ENCODE peak calls at places on chromosomes 1 and 21, in eight cellular contexts. H is effector memory CD8-positive, alpha-beta T cell; J is mucosa of descending colon; Y is GM04504; P is Right ventricle myocardium superior; D is hippocampal formation; A is T-helper 2 cell; L is foreskin fibroblast. T is an unnamed sample.

GRCh38 chr1:57319165-57319564 is 104.7 kb downstream of the DAB1 start:
- DNase-seq in L (peak), A (no peak), P (no peak), H (no peak), D (no peak), J (no peak), Y (peak), T (no peak)

GRCh38 chr1:74629283-74629682 is 44.3 kb downstream of the ERICH3 start:
- DNase-seq in H (no peak), Y (no peak), P (no peak), L (no peak), A (no peak), J (no peak), D (no peak), T (no peak)

GRCh38 chr1:8464987-8465386 is 147.1 kb downstream of the SLC45A1 start:
- DNase-seq in J (no peak), A (no peak), L (peak), P (no peak), Y (no peak), D (no peak), H (no peak), T (no peak)

GRCh38 chr1:20586939-20587638 is 1.8 kb upstream of the CDA start:
- DNase-seq in H (no peak), L (peak), P (no peak), D (no peak), A (no peak), Y (no peak), J (no peak), T (no peak)

GRCh38 chr1:40305451-40305850 is 11.6 kb downstream of the COL9A2 start:
- DNase-seq in Y (no peak), A (no peak), P (no peak), H (no peak), D (no peak), L (no peak), J (no peak), T (no peak)

GRCh38 chr21:32381571-32381970 is 11.2 kb downstream of the URB1 start:
- DNase-seq in H (no peak), L (no peak), A (no peak), D (no peak), J (no peak), Y (no peak), P (no peak), T (no peak)

GRCh38 chr1:226717256-226717909 is 21.7 kb downstream of the ITPKB start:
- DNase-seq in H (no peak), L (no peak), A (no peak), J (no peak), P (peak), Y (no peak), D (no peak), T (peak)

GRCh38 chr1:203282720-203283542 is 22.4 kb upstream of the BTG2 start:
- DNase-seq in A (no peak), P (no peak), H (no peak), L (no peak), D (no peak), Y (no peak), J (no peak), T (peak)

GRCh38 chr1:166354411-166354810 is 187.6 kb upstream of the FAM78B start:
- DNase-seq in J (no peak), D (no peak), H (no peak), L (no peak), A (no peak), Y (no peak), P (no peak), T (no peak)

GRCh38 chr1:52659851-52660596 is 27.1 kb downstream of the SHISAL2A start:
- DNase-seq in A (no peak), Y (no peak), D (no peak), L (no peak), J (no peak), H (no peak), P (no peak), T (no peak)

GRCh38 chr1:37031419-37031818 is 2.9 kb downstream of the GRIK3 start:
- DNase-seq in A (no peak), L (no peak), Y (no peak), J (no peak), D (no peak), H (no peak), P (no peak), T (no peak)

GRCh38 chr1:226355679-226356583 is 47.0 kb upstream of the LIN9 start:
- DNase-seq in J (no peak), Y (no peak), D (peak), H (no peak), P (peak), L (no peak), A (no peak), T (no peak)

GRCh38 chr1:67559222-67559700 is 125.7 kb upstream of the GADD45A start:
- DNase-seq in L (peak), J (peak), D (no peak), A (no peak), Y (peak), P (peak), H (no peak), T (no peak)

GRCh38 chr1:10634075-10634427 is 159.3 kb downstream of the PEX14 start:
- DNase-seq in Y (no peak), L (no peak), A (no peak), P (no peak), H (no peak), J (peak), D (no peak), T (no peak)

GRCh38 chr1:16189003-16189402 is 23.4 kb downstream of the ARHGEF19 start:
- DNase-seq in L (peak), D (no peak), H (no peak), P (no peak), A (no peak), J (peak), Y (no peak), T (peak)

GRCh38 chr1:231636157-231636556 is 9.6 kb downstream of the DISC1 start:
- DNase-seq in A (no peak), D (peak), L (peak), P (no peak), H (no peak), Y (no peak), J (no peak), T (no peak)